ENCODE peak calls at places on chromosomes 16 and 17, in seven cellular contexts. D, K, F, R, W, N and V are unnamed samples.

GRCh38 chr17:43667506-43668438 is 6.0 kb upstream of the MEOX1 start:
- DNase-seq in D (no peak), K (peak), F (peak), R (peak), W (no peak), N (peak), V (no peak)

GRCh38 chr16:57284206-57284951 is at the start of gene PLLP:
- DNase-seq in D (no peak), K (no peak), F (no peak), R (no peak), W (peak), N (peak), V (no peak)

GRCh38 chr16:27471661-27472060 is 69.7 kb downstream of the IL21R start:
- DNase-seq in D (no peak), K (no peak), F (no peak), R (no peak), W (no peak), N (no peak), V (no peak)

GRCh38 chr17:83125515-83126274 is 46.3 kb downstream of the METRNL start:
- DNase-seq in D (no peak), K (no peak), F (no peak), R (no peak), W (peak), N (no peak), V (no peak)

GRCh38 chr17:82937411-82938371 is 97.9 kb upstream of the ZNF750 start:
- DNase-seq in D (no peak), K (no peak), F (no peak), R (no peak), W (peak), N (no peak), V (no peak)

GRCh38 chr16:86426243-86426642 is 84.1 kb upstream of the FOXF1 start:
- DNase-seq in D (no peak), K (no peak), F (no peak), R (no peak), W (no peak), N (no peak), V (no peak)

GRCh38 chr17:45429338-45430005 is 3.2 kb downstream of the ARHGAP27 start:
- DNase-seq in D (no peak), K (no peak), F (no peak), R (no peak), W (no peak), N (no peak), V (no peak)

GRCh38 chr16:12425134-12425941 is 378.3 kb downstream of the CPPED1 start:
- DNase-seq in D (no peak), K (no peak), F (no peak), R (no peak), W (no peak), N (no peak), V (no peak)

GRCh38 chr17:21530311-21530710 is 154.2 kb downstream of the KCNJ12 start:
- DNase-seq in D (no peak), K (peak), F (no peak), R (no peak), W (no peak), N (peak), V (no peak)

GRCh38 chr16:9260665-9261064 is 169.2 kb downstream of the HAPSTR1 start:
- DNase-seq in D (no peak), K (no peak), F (no peak), R (no peak), W (no peak), N (no peak), V (no peak)

DNA sequence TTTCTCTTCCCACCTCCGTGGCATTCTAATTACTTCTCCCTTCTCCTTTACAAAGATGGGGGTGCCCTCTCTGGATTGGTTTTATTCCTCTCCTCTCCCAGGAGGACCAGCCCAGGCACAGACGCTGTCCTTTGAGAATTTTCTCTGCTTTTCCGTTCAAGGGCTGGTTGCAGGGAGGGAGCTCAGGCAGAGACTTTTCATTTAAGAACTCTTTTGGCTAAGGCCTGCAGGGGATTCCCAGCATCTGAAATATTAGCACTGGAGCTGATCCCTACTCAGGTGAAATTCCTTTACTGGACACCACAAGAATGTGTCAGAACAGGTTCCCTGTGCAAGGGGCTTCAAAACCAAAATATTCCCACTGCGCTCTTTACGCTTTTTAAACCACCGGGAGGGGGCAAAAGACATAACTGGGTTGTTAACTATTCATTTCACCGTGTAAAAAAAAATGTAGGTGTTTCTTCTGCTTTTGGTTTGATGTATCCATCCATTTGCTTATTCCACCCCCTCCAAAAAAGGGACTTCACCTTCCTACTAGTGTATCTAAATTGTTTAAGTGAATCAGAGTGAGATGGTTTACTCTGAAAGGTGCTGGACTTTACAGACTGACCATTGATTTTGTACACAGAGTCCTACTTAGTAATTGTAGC is 1.4 kb downstream of the NFAT5 start:
- DNase-seq in D (no peak), K (peak), F (no peak), R (peak), W (no peak), N (peak), V (no peak)
- TF ChIP-seq CTCF in D (no peak), K (peak), F (peak), R (peak), W (peak), N (peak), V (peak)

GRCh38 chr16:48613061-48613957 is 3.3 kb upstream of the N4BP1 start:
- DNase-seq in D (no peak), K (peak), F (peak), R (peak), W (no peak), N (peak), V (no peak)
- H3K4me3 ChIP-seq in D (no peak), K (no peak), F (no peak), R (no peak), W (no peak), N (no peak), V (no peak)

GRCh38 chr17:72602517-72603345 is 481.9 kb downstream of the SOX9 start:
- DNase-seq in D (no peak), K (peak), F (peak), R (peak), W (no peak), N (peak), V (peak)
- TF ChIP-seq CTCF in D (no peak), K (peak), F (peak), R (peak), W (no peak), N (peak), V (peak)

GRCh38 chr17:50155115-50155819 is 4.8 kb upstream of the PPP1R9B start:
- DNase-seq in D (peak), K (peak), F (peak), R (no peak), W (no peak), N (no peak), V (no peak)
- H3K4me3 ChIP-seq in D (peak), K (peak), F (no peak), R (no peak), W (no peak), N (no peak), V (no peak)

DNA sequence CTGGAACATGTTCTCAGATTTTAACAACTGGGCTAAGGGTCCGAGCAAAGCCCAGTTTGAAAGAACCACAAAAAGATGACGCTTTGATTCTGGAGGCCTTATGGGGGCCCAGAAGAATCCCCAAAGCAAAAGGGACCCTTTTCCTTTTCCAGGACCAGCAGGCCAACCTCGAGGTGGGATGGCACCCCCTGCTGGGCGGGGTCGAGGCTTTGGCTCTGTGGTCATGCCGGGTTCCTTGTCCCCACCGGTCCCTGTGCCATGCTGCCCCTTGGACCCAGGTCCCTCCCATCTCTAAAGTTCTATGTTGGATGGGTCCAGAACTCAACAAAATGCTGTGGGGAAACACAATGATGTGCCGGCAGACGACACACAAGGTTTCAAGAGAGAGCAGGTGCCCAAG is 30.9 kb downstream of the TMEM204 start:
- DNase-seq in D (no peak), K (no peak), F (no peak), R (no peak), W (no peak), N (no peak), V (no peak)
- TF ChIP-seq CTCF in D (peak), K (no peak), F (peak), R (peak), W (no peak), N (no peak), V (peak)

GRCh38 chr16:87965417-87965816 is 14.2 kb downstream of the BANP start:
- DNase-seq in D (no peak), K (no peak), F (no peak), R (no peak), W (no peak), N (no peak), V (no peak)

GRCh38 chr16:87965973-87966667 is 14.9 kb downstream of the BANP start:
- DNase-seq in D (no peak), K (peak), F (peak), R (no peak), W (no peak), N (no peak), V (no peak)

GRCh38 chr16:87964049-87964448 is 12.8 kb downstream of the BANP start:
- DNase-seq in D (no peak), K (no peak), F (no peak), R (no peak), W (no peak), N (no peak), V (no peak)

GRCh38 chr16:87968541-87968940 is 17.3 kb downstream of the BANP start:
- DNase-seq in D (no peak), K (no peak), F (no peak), R (peak), W (peak), N (no peak), V (no peak)

GRCh38 chr16:87966685-87967185 is 15.5 kb downstream of the BANP start:
- DNase-seq in D (no peak), K (no peak), F (no peak), R (no peak), W (peak), N (peak), V (no peak)
- H3K4me3 ChIP-seq in D (peak), K (peak), F (no peak), R (no peak), W (no peak), N (peak), V (peak)

GRCh38 chr16:52852978-52853377 is 199.7 kb downstream of the CHD9NB start:
- DNase-seq in D (no peak), K (no peak), F (no peak), R (no peak), W (no peak), N (no peak), V (no peak)
- TF ChIP-seq CTCF in D (no peak), K (no peak), F (no peak), R (no peak), W (no peak), N (no peak), V (no peak)

GRCh38 chr16:21940570-21940969 is 12.6 kb upstream of the UQCRC2 start:
- DNase-seq in D (no peak), K (no peak), F (no peak), R (no peak), W (no peak), N (no peak), V (no peak)

DNA sequence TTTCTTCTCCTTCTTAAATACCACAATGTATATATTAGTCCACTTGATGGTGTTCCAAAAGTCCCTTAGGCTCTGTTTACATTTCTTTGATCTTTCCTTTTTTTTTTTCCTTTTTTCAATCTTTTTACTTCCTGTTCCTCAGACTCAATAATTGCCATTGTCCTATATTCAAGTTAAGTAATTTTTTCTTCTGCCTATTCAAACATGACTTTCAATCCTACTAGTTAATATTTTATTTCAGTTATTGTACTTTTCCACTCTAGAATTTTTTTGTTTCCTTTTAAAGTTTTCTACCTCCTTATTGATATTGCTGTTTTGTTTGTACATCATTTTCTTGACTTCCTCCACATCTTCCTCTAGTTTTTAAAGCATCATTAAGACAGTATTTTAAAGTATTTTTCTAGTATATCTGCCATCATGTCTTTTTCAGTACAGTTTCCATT is 15.8 kb upstream of the UQCRC2 start:
- DNase-seq in D (no peak), K (no peak), F (no peak), R (no peak), W (no peak), N (no peak), V (no peak)
- H3K4me3 ChIP-seq in D (no peak), K (no peak), F (no peak), R (no peak), W (no peak), N (no peak), V (no peak)